ENCODE peak calls at places on chromosome 11, in ten cellular contexts. One of them, this sample, is unnamed.

GRCh38 chr11:85590848-85591483 is 36.2 kb downstream of the DLG2 start:
- DNase-seq in fibroblast of the aortic adventitia: peak
- DNase-seq in cardiac fibroblast: peak
- DNase-seq in foreskin keratinocyte: peak
- DNase-seq in stimulated activated CD8-positive, alpha-beta memory T cell treated with anti-CD3 and anti-CD28 coated beads, Interleukin-4, amount 100 ng/mL, for 4 hours: no peak
- DNase-seq in fibroblast of gingiva: peak
- DNase-seq in activated CD8-positive, alpha-beta memory T cell treated with anti-CD3 and anti-CD28 coated beads, Interleukin-2, amount 10 ng/mL, durations not matched to agents 7 days and 5 days: no peak
- DNase-seq in GM13976: no peak
- DNase-seq in GM04504: peak
- DNase-seq in C1 segment of cervical spinal cord: no peak
- DNase-seq in this sample: no peak

GRCh38 chr11:14414470-14415461 is 55.8 kb upstream of the RRAS2 start:
- DNase-seq in fibroblast of the aortic adventitia: no peak
- DNase-seq in cardiac fibroblast: peak
- DNase-seq in foreskin keratinocyte: no peak
- DNase-seq in stimulated activated CD8-positive, alpha-beta memory T cell treated with anti-CD3 and anti-CD28 coated beads, Interleukin-4, amount 100 ng/mL, for 4 hours: peak
- DNase-seq in fibroblast of gingiva: no peak
- DNase-seq in activated CD8-positive, alpha-beta memory T cell treated with anti-CD3 and anti-CD28 coated beads, Interleukin-2, amount 10 ng/mL, durations not matched to agents 7 days and 5 days: peak
- DNase-seq in GM13976: peak
- DNase-seq in GM04504: no peak
- DNase-seq in C1 segment of cervical spinal cord: no peak
- DNase-seq in this sample: peak

GRCh38 chr11:12287009-12287373 is 90.4 kb upstream of the PARVA start:
- DNase-seq in fibroblast of the aortic adventitia: peak
- DNase-seq in cardiac fibroblast: peak
- DNase-seq in foreskin keratinocyte: peak
- DNase-seq in stimulated activated CD8-positive, alpha-beta memory T cell treated with anti-CD3 and anti-CD28 coated beads, Interleukin-4, amount 100 ng/mL, for 4 hours: no peak
- DNase-seq in fibroblast of gingiva: peak
- DNase-seq in activated CD8-positive, alpha-beta memory T cell treated with anti-CD3 and anti-CD28 coated beads, Interleukin-2, amount 10 ng/mL, durations not matched to agents 7 days and 5 days: no peak
- DNase-seq in GM13976: peak
- DNase-seq in GM04504: peak
- DNase-seq in C1 segment of cervical spinal cord: no peak
- DNase-seq in this sample: no peak

GRCh38 chr11:40754297-40754696 is 705.2 kb downstream of the LRRC4C start:
- DNase-seq in fibroblast of the aortic adventitia: no peak
- DNase-seq in cardiac fibroblast: no peak
- DNase-seq in foreskin keratinocyte: no peak
- DNase-seq in stimulated activated CD8-positive, alpha-beta memory T cell treated with anti-CD3 and anti-CD28 coated beads, Interleukin-4, amount 100 ng/mL, for 4 hours: no peak
- DNase-seq in fibroblast of gingiva: no peak
- DNase-seq in activated CD8-positive, alpha-beta memory T cell treated with anti-CD3 and anti-CD28 coated beads, Interleukin-2, amount 10 ng/mL, durations not matched to agents 7 days and 5 days: no peak
- DNase-seq in GM13976: no peak
- DNase-seq in GM04504: no peak
- DNase-seq in C1 segment of cervical spinal cord: no peak
- DNase-seq in this sample: no peak

GRCh38 chr11:29019960-29020683 is 911.9 kb downstream of the METTL15 start:
- DNase-seq in fibroblast of the aortic adventitia: peak
- DNase-seq in cardiac fibroblast: peak
- DNase-seq in foreskin keratinocyte: no peak
- DNase-seq in stimulated activated CD8-positive, alpha-beta memory T cell treated with anti-CD3 and anti-CD28 coated beads, Interleukin-4, amount 100 ng/mL, for 4 hours: no peak
- DNase-seq in fibroblast of gingiva: peak
- DNase-seq in activated CD8-positive, alpha-beta memory T cell treated with anti-CD3 and anti-CD28 coated beads, Interleukin-2, amount 10 ng/mL, durations not matched to agents 7 days and 5 days: no peak
- DNase-seq in GM13976: no peak
- DNase-seq in GM04504: no peak
- DNase-seq in C1 segment of cervical spinal cord: no peak
- DNase-seq in this sample: no peak

GRCh38 chr11:118275184-118275583 is 11.1 kb upstream of the MPZL2 start:
- DNase-seq in fibroblast of the aortic adventitia: peak
- DNase-seq in cardiac fibroblast: peak
- DNase-seq in foreskin keratinocyte: peak
- DNase-seq in stimulated activated CD8-positive, alpha-beta memory T cell treated with anti-CD3 and anti-CD28 coated beads, Interleukin-4, amount 100 ng/mL, for 4 hours: no peak
- DNase-seq in fibroblast of gingiva: no peak
- DNase-seq in activated CD8-positive, alpha-beta memory T cell treated with anti-CD3 and anti-CD28 coated beads, Interleukin-2, amount 10 ng/mL, durations not matched to agents 7 days and 5 days: no peak
- DNase-seq in GM13976: no peak
- DNase-seq in GM04504: no peak
- DNase-seq in C1 segment of cervical spinal cord: no peak
- DNase-seq in this sample: no peak

GRCh38 chr11:127050141-127050632 is 49.6 kb upstream of the KIRREL3 start:
- DNase-seq in fibroblast of the aortic adventitia: no peak
- DNase-seq in cardiac fibroblast: no peak
- DNase-seq in foreskin keratinocyte: no peak
- DNase-seq in stimulated activated CD8-positive, alpha-beta memory T cell treated with anti-CD3 and anti-CD28 coated beads, Interleukin-4, amount 100 ng/mL, for 4 hours: no peak
- DNase-seq in fibroblast of gingiva: no peak
- DNase-seq in activated CD8-positive, alpha-beta memory T cell treated with anti-CD3 and anti-CD28 coated beads, Interleukin-2, amount 10 ng/mL, durations not matched to agents 7 days and 5 days: no peak
- DNase-seq in GM13976: no peak
- DNase-seq in GM04504: no peak
- DNase-seq in C1 segment of cervical spinal cord: no peak
- DNase-seq in this sample: no peak

GRCh38 chr11:67252831-67253239 is 13.4 kb upstream of the GRK2 start:
- DNase-seq in fibroblast of the aortic adventitia: peak
- DNase-seq in cardiac fibroblast: peak
- DNase-seq in foreskin keratinocyte: no peak
- DNase-seq in stimulated activated CD8-positive, alpha-beta memory T cell treated with anti-CD3 and anti-CD28 coated beads, Interleukin-4, amount 100 ng/mL, for 4 hours: no peak
- DNase-seq in fibroblast of gingiva: peak
- DNase-seq in activated CD8-positive, alpha-beta memory T cell treated with anti-CD3 and anti-CD28 coated beads, Interleukin-2, amount 10 ng/mL, durations not matched to agents 7 days and 5 days: peak
- DNase-seq in GM13976: no peak
- DNase-seq in GM04504: no peak
- DNase-seq in C1 segment of cervical spinal cord: no peak
- DNase-seq in this sample: no peak

GRCh38 chr11:78244546-78245315 is 56.0 kb downstream of the USP35 start:
- DNase-seq in fibroblast of the aortic adventitia: peak
- DNase-seq in cardiac fibroblast: peak
- DNase-seq in foreskin keratinocyte: no peak
- DNase-seq in stimulated activated CD8-positive, alpha-beta memory T cell treated with anti-CD3 and anti-CD28 coated beads, Interleukin-4, amount 100 ng/mL, for 4 hours: no peak
- DNase-seq in fibroblast of gingiva: no peak
- DNase-seq in activated CD8-positive, alpha-beta memory T cell treated with anti-CD3 and anti-CD28 coated beads, Interleukin-2, amount 10 ng/mL, durations not matched to agents 7 days and 5 days: no peak
- DNase-seq in GM13976: no peak
- DNase-seq in GM04504: no peak
- DNase-seq in C1 segment of cervical spinal cord: no peak
- DNase-seq in this sample: no peak

GRCh38 chr11:6251990-6252473 is 7.6 kb upstream of the CCKBR start:
- DNase-seq in fibroblast of the aortic adventitia: peak
- DNase-seq in cardiac fibroblast: peak
- DNase-seq in foreskin keratinocyte: no peak
- DNase-seq in stimulated activated CD8-positive, alpha-beta memory T cell treated with anti-CD3 and anti-CD28 coated beads, Interleukin-4, amount 100 ng/mL, for 4 hours: no peak
- DNase-seq in fibroblast of gingiva: no peak
- DNase-seq in activated CD8-positive, alpha-beta memory T cell treated with anti-CD3 and anti-CD28 coated beads, Interleukin-2, amount 10 ng/mL, durations not matched to agents 7 days and 5 days: no peak
- DNase-seq in GM13976: no peak
- DNase-seq in GM04504: no peak
- DNase-seq in C1 segment of cervical spinal cord: peak
- DNase-seq in this sample: no peak

GRCh38 chr11:72639475-72640375 is 34.5 kb downstream of the PDE2A start:
- DNase-seq in fibroblast of the aortic adventitia: no peak
- DNase-seq in cardiac fibroblast: no peak
- DNase-seq in foreskin keratinocyte: no peak
- DNase-seq in stimulated activated CD8-positive, alpha-beta memory T cell treated with anti-CD3 and anti-CD28 coated beads, Interleukin-4, amount 100 ng/mL, for 4 hours: no peak
- DNase-seq in fibroblast of gingiva: no peak
- DNase-seq in activated CD8-positive, alpha-beta memory T cell treated with anti-CD3 and anti-CD28 coated beads, Interleukin-2, amount 10 ng/mL, durations not matched to agents 7 days and 5 days: no peak
- DNase-seq in GM13976: no peak
- DNase-seq in GM04504: no peak
- DNase-seq in C1 segment of cervical spinal cord: no peak
- DNase-seq in this sample: no peak

GRCh38 chr11:110362916-110363574 is 66.6 kb upstream of the RDX start:
- DNase-seq in fibroblast of the aortic adventitia: no peak
- DNase-seq in cardiac fibroblast: peak
- DNase-seq in foreskin keratinocyte: no peak
- DNase-seq in stimulated activated CD8-positive, alpha-beta memory T cell treated with anti-CD3 and anti-CD28 coated beads, Interleukin-4, amount 100 ng/mL, for 4 hours: no peak
- DNase-seq in fibroblast of gingiva: no peak
- DNase-seq in activated CD8-positive, alpha-beta memory T cell treated with anti-CD3 and anti-CD28 coated beads, Interleukin-2, amount 10 ng/mL, durations not matched to agents 7 days and 5 days: no peak
- DNase-seq in GM13976: no peak
- DNase-seq in GM04504: no peak
- DNase-seq in C1 segment of cervical spinal cord: no peak
- DNase-seq in this sample: no peak

GRCh38 chr11:77677138-77677537 is 39.5 kb upstream of the CLNS1A start:
- DNase-seq in fibroblast of the aortic adventitia: no peak
- DNase-seq in cardiac fibroblast: no peak
- DNase-seq in foreskin keratinocyte: no peak
- DNase-seq in stimulated activated CD8-positive, alpha-beta memory T cell treated with anti-CD3 and anti-CD28 coated beads, Interleukin-4, amount 100 ng/mL, for 4 hours: no peak
- DNase-seq in fibroblast of gingiva: no peak
- DNase-seq in activated CD8-positive, alpha-beta memory T cell treated with anti-CD3 and anti-CD28 coated beads, Interleukin-2, amount 10 ng/mL, durations not matched to agents 7 days and 5 days: no peak
- DNase-seq in GM13976: no peak
- DNase-seq in GM04504: no peak
- DNase-seq in C1 segment of cervical spinal cord: no peak
- DNase-seq in this sample: no peak

GRCh38 chr11:69115586-69116560 is 39.9 kb upstream of the SMIM38 start:
- DNase-seq in fibroblast of the aortic adventitia: no peak
- DNase-seq in cardiac fibroblast: no peak
- DNase-seq in foreskin keratinocyte: no peak
- DNase-seq in stimulated activated CD8-positive, alpha-beta memory T cell treated with anti-CD3 and anti-CD28 coated beads, Interleukin-4, amount 100 ng/mL, for 4 hours: no peak
- DNase-seq in fibroblast of gingiva: no peak
- DNase-seq in activated CD8-positive, alpha-beta memory T cell treated with anti-CD3 and anti-CD28 coated beads, Interleukin-2, amount 10 ng/mL, durations not matched to agents 7 days and 5 days: no peak
- DNase-seq in GM13976: no peak
- DNase-seq in GM04504: no peak
- DNase-seq in C1 segment of cervical spinal cord: no peak
- DNase-seq in this sample: no peak

GRCh38 chr11:96215826-96216225 is 127.2 kb downstream of the MAML2 start:
- DNase-seq in fibroblast of the aortic adventitia: no peak
- DNase-seq in cardiac fibroblast: no peak
- DNase-seq in foreskin keratinocyte: no peak
- DNase-seq in stimulated activated CD8-positive, alpha-beta memory T cell treated with anti-CD3 and anti-CD28 coated beads, Interleukin-4, amount 100 ng/mL, for 4 hours: no peak
- DNase-seq in fibroblast of gingiva: no peak
- DNase-seq in activated CD8-positive, alpha-beta memory T cell treated with anti-CD3 and anti-CD28 coated beads, Interleukin-2, amount 10 ng/mL, durations not matched to agents 7 days and 5 days: no peak
- DNase-seq in GM13976: no peak
- DNase-seq in GM04504: no peak
- DNase-seq in C1 segment of cervical spinal cord: no peak
- DNase-seq in this sample: no peak

GRCh38 chr11:120547301-120547700 is 35.8 kb downstream of the GRIK4 start:
- DNase-seq in fibroblast of the aortic adventitia: no peak
- DNase-seq in cardiac fibroblast: peak
- DNase-seq in foreskin keratinocyte: no peak
- DNase-seq in stimulated activated CD8-positive, alpha-beta memory T cell treated with anti-CD3 and anti-CD28 coated beads, Interleukin-4, amount 100 ng/mL, for 4 hours: no peak
- DNase-seq in fibroblast of gingiva: peak
- DNase-seq in activated CD8-positive, alpha-beta memory T cell treated with anti-CD3 and anti-CD28 coated beads, Interleukin-2, amount 10 ng/mL, durations not matched to agents 7 days and 5 days: no peak
- DNase-seq in GM13976: no peak
- DNase-seq in GM04504: no peak
- DNase-seq in C1 segment of cervical spinal cord: no peak
- DNase-seq in this sample: no peak

GRCh38 chr11:33930317-33931021 is 38.6 kb upstream of the LMO2 start:
- DNase-seq in fibroblast of the aortic adventitia: peak
- DNase-seq in cardiac fibroblast: peak
- DNase-seq in foreskin keratinocyte: no peak
- DNase-seq in stimulated activated CD8-positive, alpha-beta memory T cell treated with anti-CD3 and anti-CD28 coated beads, Interleukin-4, amount 100 ng/mL, for 4 hours: no peak
- DNase-seq in fibroblast of gingiva: peak
- DNase-seq in activated CD8-positive, alpha-beta memory T cell treated with anti-CD3 and anti-CD28 coated beads, Interleukin-2, amount 10 ng/mL, durations not matched to agents 7 days and 5 days: no peak
- DNase-seq in GM13976: no peak
- DNase-seq in GM04504: peak
- DNase-seq in C1 segment of cervical spinal cord: no peak
- DNase-seq in this sample: no peak

GRCh38 chr11:62712413-62712812 is 4.9 kb downstream of the GNG3 start:
- DNase-seq in fibroblast of the aortic adventitia: no peak
- DNase-seq in cardiac fibroblast: no peak
- DNase-seq in foreskin keratinocyte: no peak
- DNase-seq in stimulated activated CD8-positive, alpha-beta memory T cell treated with anti-CD3 and anti-CD28 coated beads, Interleukin-4, amount 100 ng/mL, for 4 hours: no peak
- DNase-seq in fibroblast of gingiva: no peak
- DNase-seq in activated CD8-positive, alpha-beta memory T cell treated with anti-CD3 and anti-CD28 coated beads, Interleukin-2, amount 10 ng/mL, durations not matched to agents 7 days and 5 days: no peak
- DNase-seq in GM13976: no peak
- DNase-seq in GM04504: no peak
- DNase-seq in C1 segment of cervical spinal cord: no peak
- DNase-seq in this sample: no peak

GRCh38 chr11:76637491-76638266 is 32.9 kb downstream of the LRRC32 start:
- DNase-seq in fibroblast of the aortic adventitia: no peak
- DNase-seq in cardiac fibroblast: no peak
- DNase-seq in foreskin keratinocyte: no peak
- DNase-seq in stimulated activated CD8-positive, alpha-beta memory T cell treated with anti-CD3 and anti-CD28 coated beads, Interleukin-4, amount 100 ng/mL, for 4 hours: no peak
- DNase-seq in fibroblast of gingiva: no peak
- DNase-seq in activated CD8-positive, alpha-beta memory T cell treated with anti-CD3 and anti-CD28 coated beads, Interleukin-2, amount 10 ng/mL, durations not matched to agents 7 days and 5 days: no peak
- DNase-seq in GM13976: peak
- DNase-seq in GM04504: no peak
- DNase-seq in C1 segment of cervical spinal cord: no peak
- DNase-seq in this sample: peak

GRCh38 chr11:789951-790350 is at the start of gene CEND1:
- DNase-seq in fibroblast of the aortic adventitia: peak
- DNase-seq in cardiac fibroblast: peak
- DNase-seq in foreskin keratinocyte: no peak
- DNase-seq in stimulated activated CD8-positive, alpha-beta memory T cell treated with anti-CD3 and anti-CD28 coated beads, Interleukin-4, amount 100 ng/mL, for 4 hours: no peak
- DNase-seq in fibroblast of gingiva: peak
- DNase-seq in activated CD8-positive, alpha-beta memory T cell treated with anti-CD3 and anti-CD28 coated beads, Interleukin-2, amount 10 ng/mL, durations not matched to agents 7 days and 5 days: peak
- DNase-seq in GM13976: peak
- DNase-seq in GM04504: peak
- DNase-seq in C1 segment of cervical spinal cord: peak
- DNase-seq in this sample: peak

GRCh38 chr11:34566736-34567135 is 53.1 kb upstream of the ELF5 start:
- DNase-seq in fibroblast of the aortic adventitia: no peak
- DNase-seq in cardiac fibroblast: no peak
- DNase-seq in foreskin keratinocyte: no peak
- DNase-seq in stimulated activated CD8-positive, alpha-beta memory T cell treated with anti-CD3 and anti-CD28 coated beads, Interleukin-4, amount 100 ng/mL, for 4 hours: no peak
- DNase-seq in fibroblast of gingiva: no peak
- DNase-seq in activated CD8-positive, alpha-beta memory T cell treated with anti-CD3 and anti-CD28 coated beads, Interleukin-2, amount 10 ng/mL, durations not matched to agents 7 days and 5 days: no peak
- DNase-seq in GM13976: no peak
- DNase-seq in GM04504: no peak
- DNase-seq in C1 segment of cervical spinal cord: no peak
- DNase-seq in this sample: no peak

GRCh38 chr11:10899542-10899830 is 41.6 kb upstream of the ZBED5 start:
- DNase-seq in fibroblast of the aortic adventitia: no peak
- DNase-seq in cardiac fibroblast: no peak
- DNase-seq in foreskin keratinocyte: peak
- DNase-seq in stimulated activated CD8-positive, alpha-beta memory T cell treated with anti-CD3 and anti-CD28 coated beads, Interleukin-4, amount 100 ng/mL, for 4 hours: no peak
- DNase-seq in fibroblast of gingiva: no peak
- DNase-seq in activated CD8-positive, alpha-beta memory T cell treated with anti-CD3 and anti-CD28 coated beads, Interleukin-2, amount 10 ng/mL, durations not matched to agents 7 days and 5 days: no peak
- DNase-seq in GM13976: no peak
- DNase-seq in GM04504: no peak
- DNase-seq in C1 segment of cervical spinal cord: no peak
- DNase-seq in this sample: no peak

GRCh38 chr11:1889941-1890855 is 1.5 kb downstream of the PRR33 start:
- DNase-seq in fibroblast of the aortic adventitia: no peak
- DNase-seq in cardiac fibroblast: no peak
- DNase-seq in foreskin keratinocyte: no peak
- DNase-seq in stimulated activated CD8-positive, alpha-beta memory T cell treated with anti-CD3 and anti-CD28 coated beads, Interleukin-4, amount 100 ng/mL, for 4 hours: no peak
- DNase-seq in fibroblast of gingiva: no peak
- DNase-seq in activated CD8-positive, alpha-beta memory T cell treated with anti-CD3 and anti-CD28 coated beads, Interleukin-2, amount 10 ng/mL, durations not matched to agents 7 days and 5 days: no peak
- DNase-seq in GM13976: peak
- DNase-seq in GM04504: no peak
- DNase-seq in C1 segment of cervical spinal cord: no peak
- DNase-seq in this sample: peak

GRCh38 chr11:12480401-12480800 is 103.0 kb downstream of the PARVA start:
- DNase-seq in fibroblast of the aortic adventitia: no peak
- DNase-seq in cardiac fibroblast: no peak
- DNase-seq in foreskin keratinocyte: no peak
- DNase-seq in stimulated activated CD8-positive, alpha-beta memory T cell treated with anti-CD3 and anti-CD28 coated beads, Interleukin-4, amount 100 ng/mL, for 4 hours: no peak
- DNase-seq in fibroblast of gingiva: no peak
- DNase-seq in activated CD8-positive, alpha-beta memory T cell treated with anti-CD3 and anti-CD28 coated beads, Interleukin-2, amount 10 ng/mL, durations not matched to agents 7 days and 5 days: no peak
- DNase-seq in GM13976: no peak
- DNase-seq in GM04504: no peak
- DNase-seq in C1 segment of cervical spinal cord: no peak
- DNase-seq in this sample: no peak

GRCh38 chr11:45809456-45810395 is 4.8 kb downstream of the SLC35C1 start:
- DNase-seq in fibroblast of the aortic adventitia: no peak
- DNase-seq in cardiac fibroblast: no peak
- DNase-seq in foreskin keratinocyte: no peak
- DNase-seq in stimulated activated CD8-positive, alpha-beta memory T cell treated with anti-CD3 and anti-CD28 coated beads, Interleukin-4, amount 100 ng/mL, for 4 hours: no peak
- DNase-seq in fibroblast of gingiva: no peak
- DNase-seq in activated CD8-positive, alpha-beta memory T cell treated with anti-CD3 and anti-CD28 coated beads, Interleukin-2, amount 10 ng/mL, durations not matched to agents 7 days and 5 days: no peak
- DNase-seq in GM13976: no peak
- DNase-seq in GM04504: no peak
- DNase-seq in C1 segment of cervical spinal cord: no peak
- DNase-seq in this sample: no peak

GRCh38 chr11:117918366-117919255 is 10.6 kb downstream of the TMPRSS13 start:
- DNase-seq in fibroblast of the aortic adventitia: no peak
- DNase-seq in cardiac fibroblast: no peak
- DNase-seq in foreskin keratinocyte: no peak
- DNase-seq in stimulated activated CD8-positive, alpha-beta memory T cell treated with anti-CD3 and anti-CD28 coated beads, Interleukin-4, amount 100 ng/mL, for 4 hours: no peak
- DNase-seq in fibroblast of gingiva: no peak
- DNase-seq in activated CD8-positive, alpha-beta memory T cell treated with anti-CD3 and anti-CD28 coated beads, Interleukin-2, amount 10 ng/mL, durations not matched to agents 7 days and 5 days: no peak
- DNase-seq in GM13976: no peak
- DNase-seq in GM04504: no peak
- DNase-seq in C1 segment of cervical spinal cord: no peak
- DNase-seq in this sample: no peak

GRCh38 chr11:2669926-2670469 is 29.8 kb downstream of the KCNQ1OT1 start:
- DNase-seq in fibroblast of the aortic adventitia: no peak
- DNase-seq in cardiac fibroblast: no peak
- DNase-seq in foreskin keratinocyte: no peak
- DNase-seq in stimulated activated CD8-positive, alpha-beta memory T cell treated with anti-CD3 and anti-CD28 coated beads, Interleukin-4, amount 100 ng/mL, for 4 hours: no peak
- DNase-seq in fibroblast of gingiva: no peak
- DNase-seq in activated CD8-positive, alpha-beta memory T cell treated with anti-CD3 and anti-CD28 coated beads, Interleukin-2, amount 10 ng/mL, durations not matched to agents 7 days and 5 days: no peak
- DNase-seq in GM13976: no peak
- DNase-seq in GM04504: no peak
- DNase-seq in C1 segment of cervical spinal cord: no peak
- DNase-seq in this sample: no peak